ENCODE peak calls at places on chromosomes 7 and 10, in five cellular contexts. One of them, this sample, is unnamed.

GRCh38 chr7:139811106-139811505 is 18.0 kb upstream of the TBXAS1 start:
- DNase-seq in AG20443: no peak
- DNase-seq in substantia nigra: no peak
- DNase-seq in NCI-H510A: no peak
- DNase-seq in NCI-H1092: no peak
- DNase-seq in this sample: no peak

GRCh38 chr7:140229101-140229525 is 52.3 kb upstream of the KDM7A start:
- DNase-seq in AG20443: no peak
- DNase-seq in substantia nigra: no peak
- DNase-seq in NCI-H510A: no peak
- DNase-seq in NCI-H1092: no peak
- DNase-seq in this sample: no peak

GRCh38 chr7:120554960-120555571 is 282.1 kb downstream of the KCND2 start:
- DNase-seq in AG20443: peak
- DNase-seq in substantia nigra: peak
- DNase-seq in NCI-H510A: no peak
- DNase-seq in NCI-H1092: peak
- DNase-seq in this sample: peak

GRCh38 chr7:113907617-113908016 is 11.2 kb downstream of the PPP1R3A start:
- DNase-seq in AG20443: no peak
- DNase-seq in substantia nigra: no peak
- DNase-seq in NCI-H510A: no peak
- DNase-seq in NCI-H1092: no peak
- DNase-seq in this sample: no peak

GRCh38 chr7:149804106-149804505 is 30.7 kb upstream of the ZNF467 start:
- DNase-seq in AG20443: no peak
- DNase-seq in substantia nigra: no peak
- DNase-seq in NCI-H510A: no peak
- DNase-seq in NCI-H1092: no peak
- DNase-seq in this sample: no peak

GRCh38 chr10:11864727-11865126 is 41.6 kb downstream of the PROSER2 start:
- DNase-seq in AG20443: no peak
- DNase-seq in substantia nigra: no peak
- DNase-seq in NCI-H510A: no peak
- DNase-seq in NCI-H1092: no peak
- DNase-seq in this sample: no peak

GRCh38 chr7:99393363-99394187 is 14.8 kb downstream of the PDAP1 start:
- DNase-seq in AG20443: no peak
- DNase-seq in substantia nigra: no peak
- DNase-seq in NCI-H510A: no peak
- DNase-seq in NCI-H1092: peak
- DNase-seq in this sample: no peak

GRCh38 chr7:31003721-31004120 is 40.0 kb downstream of the GHRHR start:
- DNase-seq in AG20443: no peak
- DNase-seq in substantia nigra: no peak
- DNase-seq in NCI-H510A: no peak
- DNase-seq in NCI-H1092: no peak
- DNase-seq in this sample: no peak

GRCh38 chr7:85890244-85890811 is 703.5 kb upstream of the SEMA3D start:
- DNase-seq in AG20443: peak
- DNase-seq in substantia nigra: no peak
- DNase-seq in NCI-H510A: no peak
- DNase-seq in NCI-H1092: peak
- DNase-seq in this sample: peak

GRCh38 chr10:28331821-28332220 is 29.0 kb upstream of the MPP7 start:
- DNase-seq in AG20443: peak
- DNase-seq in substantia nigra: no peak
- DNase-seq in NCI-H510A: no peak
- DNase-seq in NCI-H1092: no peak
- DNase-seq in this sample: peak

GRCh38 chr7:127536426-127537152 is 48.8 kb downstream of the GCC1 start:
- DNase-seq in AG20443: peak
- DNase-seq in substantia nigra: no peak
- DNase-seq in NCI-H510A: no peak
- DNase-seq in NCI-H1092: no peak
- DNase-seq in this sample: peak

GRCh38 chr10:91493313-91493712 is 83.2 kb downstream of the HECTD2 start:
- DNase-seq in AG20443: peak
- DNase-seq in substantia nigra: no peak
- DNase-seq in NCI-H510A: no peak
- DNase-seq in NCI-H1092: no peak
- DNase-seq in this sample: peak

GRCh38 chr10:104350146-104350635 is 3.4 kb upstream of the CFAP58 start:
- DNase-seq in AG20443: peak
- DNase-seq in substantia nigra: no peak
- DNase-seq in NCI-H510A: peak
- DNase-seq in NCI-H1092: no peak
- DNase-seq in this sample: peak

GRCh38 chr10:124579003-124579384 is 117.4 kb downstream of the LHPP start:
- DNase-seq in AG20443: peak
- DNase-seq in substantia nigra: no peak
- DNase-seq in NCI-H510A: no peak
- DNase-seq in NCI-H1092: no peak
- DNase-seq in this sample: no peak

GRCh38 chr10:76649723-76650127 is 987.9 kb downstream of the KCNMA1 start:
- DNase-seq in AG20443: peak
- DNase-seq in substantia nigra: no peak
- DNase-seq in NCI-H510A: no peak
- DNase-seq in NCI-H1092: no peak
- DNase-seq in this sample: peak

GRCh38 chr10:73907841-73908517 is 3.0 kb upstream of the PLAU start:
- DNase-seq in AG20443: peak
- DNase-seq in substantia nigra: no peak
- DNase-seq in NCI-H510A: no peak
- DNase-seq in NCI-H1092: no peak
- DNase-seq in this sample: peak

GRCh38 chr7:142711722-142712616 is 37.3 kb upstream of the PRSS1 start:
- DNase-seq in AG20443: peak
- DNase-seq in substantia nigra: no peak
- DNase-seq in NCI-H510A: no peak
- DNase-seq in NCI-H1092: no peak
- DNase-seq in this sample: peak

GRCh38 chr7:37311282-37311868 is 137.3 kb downstream of the ELMO1 start:
- DNase-seq in AG20443: no peak
- DNase-seq in substantia nigra: no peak
- DNase-seq in NCI-H510A: no peak
- DNase-seq in NCI-H1092: no peak
- DNase-seq in this sample: no peak

GRCh38 chr7:91875851-91876250 is 4.7 kb downstream of the MTERF1 start:
- DNase-seq in AG20443: no peak
- DNase-seq in substantia nigra: no peak
- DNase-seq in NCI-H510A: no peak
- DNase-seq in NCI-H1092: no peak
- DNase-seq in this sample: peak

GRCh38 chr10:67602268-67602950 is 93.6 kb downstream of the CTNNA3 start:
- DNase-seq in AG20443: no peak
- DNase-seq in substantia nigra: no peak
- DNase-seq in NCI-H510A: no peak
- DNase-seq in NCI-H1092: no peak
- DNase-seq in this sample: peak

GRCh38 chr10:126013489-126014281 is 117.3 kb downstream of the FANK1 start:
- DNase-seq in AG20443: peak
- DNase-seq in substantia nigra: no peak
- DNase-seq in NCI-H510A: no peak
- DNase-seq in NCI-H1092: no peak
- DNase-seq in this sample: peak

GRCh38 chr7:28272461-28272877 is 91.9 kb upstream of the JAZF1 start:
- DNase-seq in AG20443: peak
- DNase-seq in substantia nigra: peak
- DNase-seq in NCI-H510A: no peak
- DNase-seq in NCI-H1092: peak
- DNase-seq in this sample: peak

GRCh38 chr7:129776397-129776792 is 164.9 kb downstream of the NRF1 start:
- DNase-seq in AG20443: no peak
- DNase-seq in substantia nigra: no peak
- DNase-seq in NCI-H510A: no peak
- DNase-seq in NCI-H1092: no peak
- DNase-seq in this sample: no peak

GRCh38 chr10:103442031-103442461 is 10.1 kb downstream of the CALHM2 start:
- DNase-seq in AG20443: no peak
- DNase-seq in substantia nigra: no peak
- DNase-seq in NCI-H510A: no peak
- DNase-seq in NCI-H1092: no peak
- DNase-seq in this sample: no peak

GRCh38 chr10:29427667-29428066 is 138.8 kb downstream of the LYZL1 start:
- DNase-seq in AG20443: no peak
- DNase-seq in substantia nigra: no peak
- DNase-seq in NCI-H510A: no peak
- DNase-seq in NCI-H1092: no peak
- DNase-seq in this sample: no peak

GRCh38 chr10:88458209-88458608 is 124.9 kb downstream of the RNLS start:
- DNase-seq in AG20443: no peak
- DNase-seq in substantia nigra: no peak
- DNase-seq in NCI-H510A: no peak
- DNase-seq in NCI-H1092: no peak
- DNase-seq in this sample: no peak

GRCh38 chr7:142452791-142453190 is 194.9 kb upstream of the PRSS58 start:
- DNase-seq in AG20443: no peak
- DNase-seq in substantia nigra: no peak
- DNase-seq in NCI-H510A: no peak
- DNase-seq in NCI-H1092: no peak
- DNase-seq in this sample: no peak

GRCh38 chr10:98684019-98684899 is 237.5 kb upstream of the HPS1 start:
- DNase-seq in AG20443: no peak
- DNase-seq in substantia nigra: no peak
- DNase-seq in NCI-H510A: no peak
- DNase-seq in NCI-H1092: no peak
- DNase-seq in this sample: no peak

GRCh38 chr7:37832194-37832593 is 16.2 kb upstream of the NME8 start:
- DNase-seq in AG20443: no peak
- DNase-seq in substantia nigra: peak
- DNase-seq in NCI-H510A: no peak
- DNase-seq in NCI-H1092: peak
- DNase-seq in this sample: peak

GRCh38 chr7:17523813-17524741 is 225.6 kb downstream of the AHR start:
- DNase-seq in AG20443: peak
- DNase-seq in substantia nigra: no peak
- DNase-seq in NCI-H510A: peak
- DNase-seq in NCI-H1092: no peak
- DNase-seq in this sample: peak

GRCh38 chr10:8026349-8027259 is 27.9 kb upstream of the GATA3 start:
- DNase-seq in AG20443: no peak
- DNase-seq in substantia nigra: no peak
- DNase-seq in NCI-H510A: no peak
- DNase-seq in NCI-H1092: no peak
- DNase-seq in this sample: no peak

GRCh38 chr10:92291921-92292860 is 1.2 kb downstream of the MARCHF5 start:
- DNase-seq in AG20443: peak
- DNase-seq in substantia nigra: peak
- DNase-seq in NCI-H510A: no peak
- DNase-seq in NCI-H1092: no peak
- DNase-seq in this sample: peak

GRCh38 chr10:129442866-129443265 is 24.2 kb upstream of the MGMT start:
- DNase-seq in AG20443: no peak
- DNase-seq in substantia nigra: no peak
- DNase-seq in NCI-H510A: no peak
- DNase-seq in NCI-H1092: no peak
- DNase-seq in this sample: no peak

GRCh38 chr10:30865141-30865926 is 166.3 kb downstream of the ZNF438 start:
- DNase-seq in AG20443: no peak
- DNase-seq in substantia nigra: no peak
- DNase-seq in NCI-H510A: no peak
- DNase-seq in NCI-H1092: no peak
- DNase-seq in this sample: no peak

GRCh38 chr10:96720422-96721206 is at the start of gene PIK3AP1:
- DNase-seq in AG20443: peak
- DNase-seq in substantia nigra: no peak
- DNase-seq in NCI-H510A: peak
- DNase-seq in NCI-H1092: peak
- DNase-seq in this sample: peak

GRCh38 chr10:121036431-121036830 is 185.3 kb downstream of the WDR11 start:
- DNase-seq in AG20443: no peak
- DNase-seq in substantia nigra: no peak
- DNase-seq in NCI-H510A: no peak
- DNase-seq in NCI-H1092: no peak
- DNase-seq in this sample: no peak

GRCh38 chr10:63618552-63618951 is 97.4 kb downstream of the REEP3 start:
- DNase-seq in AG20443: no peak
- DNase-seq in substantia nigra: no peak
- DNase-seq in NCI-H510A: no peak
- DNase-seq in NCI-H1092: no peak
- DNase-seq in this sample: no peak

GRCh38 chr7:28161319-28161718 is 19.3 kb downstream of the JAZF1 start:
- DNase-seq in AG20443: no peak
- DNase-seq in substantia nigra: no peak
- DNase-seq in NCI-H510A: no peak
- DNase-seq in NCI-H1092: no peak
- DNase-seq in this sample: no peak

This sample was measured in GM03348.